ENCODE peak calls at places on chromosomes 6 and 20, in ten cellular contexts. R, C, H, L, P, Q, B, N, A and G are unnamed samples.

GRCh38 chr6:12483712-12484111 is 193.6 kb downstream of the EDN1 start:
- DNase-seq in R (peak), C (no peak), H (peak), L (peak), P (peak), Q (no peak), B (no peak), N (no peak), A (no peak), G (no peak)

GRCh38 chr20:22795455-22795854 is 211.1 kb upstream of the FOXA2 start:
- DNase-seq in R (no peak), C (no peak), H (no peak), L (no peak), P (peak), Q (no peak), B (no peak), N (no peak), A (no peak), G (no peak)

GRCh38 chr6:134230087-134230717 is 87.7 kb downstream of the SGK1 start:
- DNase-seq in R (no peak), C (peak), H (no peak), L (no peak), P (no peak), Q (no peak), B (no peak), N (no peak), A (no peak), G (peak)

GRCh38 chr6:154292066-154292465 is 64.5 kb downstream of the IPCEF1 start:
- DNase-seq in R (no peak), C (no peak), H (no peak), L (peak), P (no peak), Q (no peak), B (no peak), N (no peak), A (no peak), G (no peak)

GRCh38 chr6:57423468-57423867 is 106.0 kb downstream of the PRIM2 start:
- DNase-seq in R (no peak), C (no peak), H (no peak), L (peak), P (no peak), Q (no peak), B (no peak), N (no peak), A (peak), G (no peak)

GRCh38 chr6:30743099-30744053 is 889 bp upstream of the FLOT1 start:
- DNase-seq in R (peak), C (peak), H (no peak), L (peak), P (peak), Q (no peak), B (no peak), N (no peak), A (no peak), G (peak)

GRCh38 chr6:149055195-149055899 is 262.2 kb upstream of the TAB2 start:
- DNase-seq in R (no peak), C (no peak), H (no peak), L (no peak), P (no peak), Q (no peak), B (no peak), N (no peak), A (no peak), G (no peak)

GRCh38 chr6:15200087-15200486 is 45.8 kb upstream of the JARID2 start:
- DNase-seq in R (no peak), C (no peak), H (no peak), L (no peak), P (no peak), Q (no peak), B (no peak), N (no peak), A (no peak), G (no peak)

GRCh38 chr6:152173321-152173720 is 365.8 kb downstream of the ESR1 start:
- DNase-seq in R (no peak), C (no peak), H (no peak), L (no peak), P (peak), Q (no peak), B (no peak), N (no peak), A (no peak), G (no peak)

GRCh38 chr6:144008501-144009245 is 614 bp upstream of the PLAGL1 start:
- DNase-seq in R (peak), C (peak), H (no peak), L (no peak), P (no peak), Q (no peak), B (no peak), N (no peak), A (peak), G (peak)

GRCh38 chr20:44034451-44034850 is 119.8 kb downstream of the TOX2 start:
- DNase-seq in R (no peak), C (no peak), H (no peak), L (no peak), P (no peak), Q (no peak), B (no peak), N (no peak), A (no peak), G (no peak)

GRCh38 chr6:140537211-140537610 is 1162.8 kb upstream of the CITED2 start:
- DNase-seq in R (no peak), C (no peak), H (peak), L (peak), P (peak), Q (no peak), B (no peak), N (no peak), A (no peak), G (no peak)

GRCh38 chr6:157953580-157954091 is 28.0 kb upstream of the SYNJ2 start:
- DNase-seq in R (no peak), C (no peak), H (no peak), L (no peak), P (no peak), Q (no peak), B (no peak), N (no peak), A (no peak), G (no peak)

GRCh38 chr20:52083627-52084232 is 107.8 kb downstream of the ZFP64 start:
- DNase-seq in R (peak), C (no peak), H (peak), L (peak), P (peak), Q (no peak), B (peak), N (peak), A (peak), G (peak)

GRCh38 chr6:33019358-33019757 is 10.0 kb upstream of the HLA-DOA start:
- DNase-seq in R (no peak), C (no peak), H (no peak), L (no peak), P (no peak), Q (no peak), B (no peak), N (no peak), A (no peak), G (no peak)

GRCh38 chr6:150549007-150549406 is 50.7 kb upstream of the PLEKHG1 start:
- DNase-seq in R (no peak), C (no peak), H (no peak), L (no peak), P (no peak), Q (no peak), B (no peak), N (no peak), A (no peak), G (no peak)

GRCh38 chr6:110105296-110105695 is 74.2 kb downstream of the WASF1 start:
- DNase-seq in R (no peak), C (no peak), H (no peak), L (no peak), P (no peak), Q (no peak), B (no peak), N (no peak), A (no peak), G (no peak)

GRCh38 chr6:154249499-154250298 is 106.9 kb downstream of the IPCEF1 start:
- DNase-seq in R (no peak), C (no peak), H (no peak), L (no peak), P (no peak), Q (no peak), B (no peak), N (no peak), A (no peak), G (no peak)

GRCh38 chr6:143100429-143100828 is 39.7 kb downstream of the AIG1 start:
- DNase-seq in R (no peak), C (no peak), H (no peak), L (no peak), P (no peak), Q (no peak), B (no peak), N (no peak), A (no peak), G (no peak)